ENCODE peak calls at places on chromosomes 7 and 10, in eight cellular contexts. H, W, C, Y, Z, G, O and J are unnamed samples.

GRCh38 chr10:22605168-22605567 is 109.2 kb downstream of the PIP4K2A start:
- DNase-seq in H (peak; percentile 88), W (no peak), C (no peak), Y (no peak), Z (peak; percentile 84), G (peak; percentile 56), O (no peak), J (no peak)

GRCh38 chr7:29563590-29564454 is at the start of gene PRR15:
- DNase-seq in H (peak; percentile 7), W (peak; percentile 63), C (peak; percentile 89), Y (no peak), Z (no peak), G (no peak), O (peak; percentile 64), J (peak; percentile 24)

GRCh38 chr10:100014129-100014762 is 4.5 kb upstream of the DNMBP start:
- DNase-seq in H (no peak), W (no peak), C (no peak), Y (no peak), Z (no peak), G (no peak), O (no peak), J (no peak)

GRCh38 chr10:34885901-34886300 is 70.8 kb upstream of the PARD3 start:
- DNase-seq in H (no peak), W (no peak), C (no peak), Y (no peak), Z (no peak), G (no peak), O (no peak), J (no peak)

GRCh38 chr7:74044366-74045350 is 16.7 kb downstream of the ELN start:
- DNase-seq in H (no peak), W (no peak), C (no peak), Y (no peak), Z (no peak), G (no peak), O (no peak), J (peak; percentile 11)

GRCh38 chr7:69599879-69600764 is 1.8 kb downstream of the AUTS2 start:
- DNase-seq in H (peak; percentile 16), W (no peak), C (no peak), Y (no peak), Z (no peak), G (no peak), O (no peak), J (peak; percentile 26)

GRCh38 chr10:52229271-52229931 is 84.7 kb upstream of the DKK1 start:
- DNase-seq in H (peak; percentile 14), W (no peak), C (no peak), Y (no peak), Z (peak; percentile 61), G (peak; percentile 49), O (no peak), J (no peak)

GRCh38 chr10:77862595-77862994 is 64.0 kb downstream of the DLG5 start:
- DNase-seq in H (no peak), W (no peak), C (no peak), Y (no peak), Z (peak; percentile 67), G (no peak), O (no peak), J (no peak)

GRCh38 chr7:157239571-157240270 is 97.1 kb upstream of the DNAJB6 start:
- DNase-seq in H (no peak), W (no peak), C (no peak), Y (no peak), Z (no peak), G (no peak), O (no peak), J (no peak)

GRCh38 chr7:27141138-27141537 is 2.3 kb downstream of the HOXA5 start:
- DNase-seq in H (no peak), W (no peak), C (no peak), Y (no peak), Z (no peak), G (no peak), O (no peak), J (no peak)

GRCh38 chr7:74575083-74575803 is 82.3 kb upstream of the GTF2I start:
- DNase-seq in H (peak; percentile 75), W (no peak), C (no peak), Y (no peak), Z (no peak), G (no peak), O (no peak), J (no peak)

GRCh38 chr7:138852469-138852868 is 54.5 kb upstream of the ATP6V0A4 start:
- DNase-seq in H (no peak), W (no peak), C (no peak), Y (no peak), Z (no peak), G (no peak), O (no peak), J (no peak)

GRCh38 chr10:44382981-44383748 is 1.7 kb downstream of the CXCL12 start:
- DNase-seq in H (no peak), W (peak; percentile 58), C (peak; percentile 1), Y (no peak), Z (no peak), G (no peak), O (no peak), J (no peak)

GRCh38 chr7:73941836-73942551 is 81.0 kb downstream of the TMEM270 start:
- DNase-seq in H (peak; percentile 84), W (no peak), C (no peak), Y (no peak), Z (peak; percentile 4), G (no peak), O (no peak), J (no peak)

GRCh38 chr10:48607356-48608278 is 2.7 kb upstream of the ARHGAP22 start:
- DNase-seq in H (no peak), W (peak; percentile 53), C (no peak), Y (no peak), Z (no peak), G (no peak), O (no peak), J (no peak)

GRCh38 chr10:83182076-83182475 is 957.2 kb upstream of the GHITM start:
- DNase-seq in H (peak; percentile 91), W (no peak), C (no peak), Y (no peak), Z (no peak), G (no peak), O (no peak), J (no peak)

GRCh38 chr10:21030096-21030495 is 133.0 kb upstream of the NEBL start:
- DNase-seq in H (peak; percentile 8), W (no peak), C (peak; percentile 29), Y (no peak), Z (no peak), G (no peak), O (no peak), J (no peak)

GRCh38 chr7:26398436-26399308 is 107.0 kb downstream of the SNX10 start:
- DNase-seq in H (peak; percentile 35), W (peak; percentile 76), C (peak; percentile 75), Y (peak; percentile 38), Z (no peak), G (no peak), O (peak; percentile 75), J (peak; percentile 73)

GRCh38 chr10:79049931-79050895 is 18.6 kb upstream of the ZMIZ1 start:
- DNase-seq in H (peak; percentile 22), W (peak; percentile 37), C (peak; percentile 1), Y (no peak), Z (no peak), G (no peak), O (no peak), J (no peak)

GRCh38 chr10:96017227-96017687 is 26.1 kb upstream of the CCNJ start:
- DNase-seq in H (peak; percentile 20), W (no peak), C (peak; percentile 73), Y (no peak), Z (peak; percentile 67), G (peak; percentile 6), O (peak; percentile 29), J (no peak)

GRCh38 chr7:107201795-107202450 is 33.1 kb downstream of the HBP1 start:
- DNase-seq in H (no peak), W (no peak), C (peak; percentile 89), Y (peak; percentile 69), Z (no peak), G (no peak), O (peak; percentile 75), J (peak; percentile 40)

GRCh38 chr7:114086491-114086905 is 167.7 kb upstream of the PPP1R3A start:
- DNase-seq in H (no peak), W (peak; percentile 75), C (peak; percentile 36), Y (peak; percentile 18), Z (no peak), G (no peak), O (no peak), J (peak; percentile 22)

GRCh38 chr7:149772236-149772820 is 1.1 kb downstream of the ZNF467 start:
- DNase-seq in H (no peak), W (no peak), C (peak; percentile 24), Y (no peak), Z (no peak), G (no peak), O (peak; percentile 53), J (no peak)

GRCh38 chr10:63423489-63423888 is 42.3 kb downstream of the JMJD1C start:
- DNase-seq in H (no peak), W (no peak), C (no peak), Y (no peak), Z (no peak), G (no peak), O (no peak), J (no peak)

GRCh38 chr10:122368502-122369254 is 5.8 kb upstream of the PLEKHA1 start:
- DNase-seq in H (no peak), W (no peak), C (no peak), Y (no peak), Z (no peak), G (no peak), O (no peak), J (no peak)

GRCh38 chr10:88114368-88114767 is 250.9 kb downstream of the PTEN start:
- DNase-seq in H (no peak), W (no peak), C (peak; percentile 78), Y (no peak), Z (peak; percentile 42), G (no peak), O (peak; percentile 5), J (peak; percentile 58)

GRCh38 chr7:128352636-128353035 is 8.9 kb downstream of the PRRT4 start:
- DNase-seq in H (no peak), W (no peak), C (no peak), Y (no peak), Z (no peak), G (no peak), O (no peak), J (no peak)

GRCh38 chr10:1119501-1119900 is 63.3 kb downstream of the WDR37 start:
- DNase-seq in H (no peak), W (no peak), C (no peak), Y (no peak), Z (no peak), G (no peak), O (no peak), J (no peak)

GRCh38 chr7:155166108-155166507 is 96.0 kb downstream of the HTR5A start:
- DNase-seq in H (no peak), W (no peak), C (no peak), Y (no peak), Z (peak; percentile 25), G (no peak), O (no peak), J (no peak)

GRCh38 chr7:55508301-55509011 is 63.8 kb downstream of the VOPP1 start:
- DNase-seq in H (no peak), W (no peak), C (no peak), Y (no peak), Z (no peak), G (no peak), O (no peak), J (no peak)

GRCh38 chr7:99379043-99379577 is 4.6 kb downstream of the ARPC1B start:
- DNase-seq in H (peak; percentile 84), W (peak; percentile 90), C (peak; percentile 70), Y (peak; percentile 52), Z (peak; percentile 87), G (peak; percentile 86), O (no peak), J (peak; percentile 66)

GRCh38 chr10:35813219-35813618 is 171.1 kb upstream of the FZD8 start:
- DNase-seq in H (no peak), W (no peak), C (no peak), Y (no peak), Z (no peak), G (no peak), O (no peak), J (no peak)

GRCh38 chr7:91242097-91242846 is 22.0 kb upstream of the FZD1 start:
- DNase-seq in H (peak; percentile 61), W (no peak), C (no peak), Y (no peak), Z (peak; percentile 46), G (no peak), O (no peak), J (no peak)

GRCh38 chr7:150361807-150362621 is 6.6 kb upstream of the REPIN1 start:
- DNase-seq in H (no peak), W (peak; percentile 58), C (no peak), Y (no peak), Z (no peak), G (no peak), O (no peak), J (no peak)